ENCODE peak calls at places on chromosomes 5 and 9, in seven cellular contexts. I is CD8-positive, alpha-beta T cell; A is naive thymus-derived CD8-positive, alpha-beta T cell; N is uterus; V is NCI-H1105 treated with DMSO at 0.1 percent for 48 hours; Q is epithelial cell of esophagus; W is stimulated activated CD8-positive, alpha-beta memory T cell treated with anti-CD3 and anti-CD28 coated beads, Interleukin-4, amount 100 ng/mL, for 48 hours. M is an unnamed sample.

GRCh38 chr5:18305288-18305899 is 671.1 kb downstream of the TAF11L14 start:
- DNase-seq in V (no peak), A (no peak), N (no peak), W (no peak), I (no peak), Q (peak; percentile 54), M (no peak)

GRCh38 chr9:108864446-108864845 is 2.4 kb downstream of the ACTL7A start:
- DNase-seq in W (no peak), V (no peak), I (no peak), N (no peak), Q (no peak), A (no peak), M (no peak)

GRCh38 chr9:133129001-133129799 is 8.2 kb upstream of the RALGDS start:
- DNase-seq in V (no peak), W (no peak), N (no peak), Q (peak; percentile 51), I (no peak), A (no peak), M (no peak)

GRCh38 chr9:95992536-95992935 is 117.0 kb downstream of the ERCC6L2 start:
- DNase-seq in W (no peak), Q (no peak), I (no peak), A (no peak), V (no peak), N (no peak), M (no peak)

GRCh38 chr9:108271236-108271635 is 584.5 kb downstream of the ACTL7B start:
- DNase-seq in W (no peak), Q (no peak), N (no peak), A (no peak), I (no peak), V (no peak), M (no peak)

GRCh38 chr5:169650701-169651331 is 13.7 kb downstream of the DOCK2 start:
- DNase-seq in W (no peak), N (no peak), I (no peak), V (no peak), A (no peak), Q (peak; percentile 51), M (no peak)

GRCh38 chr5:76679231-76679630 is 36.7 kb upstream of the F2R start:
- DNase-seq in I (no peak), N (peak; percentile 25), A (no peak), W (no peak), Q (no peak), V (no peak), M (no peak)

GRCh38 chr9:73649552-73649951 is 497.9 kb downstream of the ANXA1 start:
- DNase-seq in V (no peak), W (no peak), I (no peak), A (no peak), Q (no peak), N (no peak), M (no peak)

GRCh38 chr5:174636081-174636480 is 88.3 kb upstream of the MSX2 start:
- DNase-seq in W (no peak), I (no peak), V (no peak), Q (no peak), N (no peak), A (no peak), M (no peak)

GRCh38 chr5:68460147-68460760 is 244.7 kb downstream of the PIK3R1 start:
- DNase-seq in N (peak; percentile 46), Q (peak; percentile 73), A (peak; percentile 41), V (no peak), I (no peak), W (peak; percentile 36), M (no peak)

GRCh38 chr5:23742701-23743100 is 235.3 kb downstream of the PRDM9 start:
- DNase-seq in W (no peak), V (peak; percentile 49), I (no peak), N (no peak), Q (peak; percentile 23), A (no peak), M (no peak)

GRCh38 chr9:38087934-38088925 is 19.2 kb upstream of the SHB start:
- DNase-seq in N (peak; percentile 67), V (peak; percentile 15), Q (peak; percentile 46), I (peak; percentile 85), W (peak; percentile 88), A (peak; percentile 61), M (peak; percentile 29)

GRCh38 chr9:134356496-134357470 is 30.5 kb downstream of the RXRA start:
- DNase-seq in N (no peak), I (no peak), V (no peak), Q (peak; percentile 83), A (no peak), W (no peak), M (no peak)

GRCh38 chr9:249025-249424 is 34.4 kb downstream of the DOCK8 start:
- DNase-seq in N (no peak), W (peak; percentile 35), A (peak; percentile 16), I (no peak), V (no peak), Q (peak; percentile 12), M (peak; percentile 5)

GRCh38 chr9:3662671-3663070 is 136.9 kb upstream of the RFX3 start:
- DNase-seq in I (no peak), A (no peak), W (no peak), N (no peak), V (no peak), Q (no peak), M (no peak)

GRCh38 chr5:38448553-38449350 is 107.7 kb downstream of the LIFR start:
- DNase-seq in V (no peak), I (no peak), A (no peak), Q (no peak), W (no peak), N (no peak), M (no peak)

GRCh38 chr5:135210286-135211055 is 176.4 kb upstream of the PITX1 start:
- DNase-seq in Q (no peak), W (no peak), V (no peak), A (no peak), I (no peak), N (no peak), M (no peak)

GRCh38 chr9:90898229-90898628 is 96.6 kb downstream of the SYK start:
- DNase-seq in I (no peak), V (no peak), N (no peak), W (no peak), A (no peak), Q (no peak), M (no peak)

GRCh38 chr9:93575706-93576295 is 583 bp upstream of the PHF2 start:
- DNase-seq in A (peak; percentile 66), Q (no peak), W (peak; percentile 74), I (peak; percentile 77), V (no peak), N (peak; percentile 63), M (peak; percentile 50)

GRCh38 chr5:82641362-82641988 is 363.3 kb upstream of the RPS23 start:
- DNase-seq in I (no peak), V (peak; percentile 73), W (no peak), A (no peak), N (peak; percentile 74), Q (peak; percentile 87), M (no peak)

GRCh38 chr9:87950765-87951488 is 23.4 kb downstream of the CDK20 start:
- DNase-seq in Q (peak; percentile 50), V (peak; percentile 58), W (no peak), A (no peak), N (no peak), I (no peak), M (no peak)

GRCh38 chr5:111550282-111551020 is 38.1 kb upstream of the STARD4 start:
- DNase-seq in A (peak; percentile 66), N (peak; percentile 93), I (peak; percentile 80), V (peak; percentile 64), Q (peak; percentile 100), W (peak; percentile 83), M (peak; percentile 32)

GRCh38 chr5:72438141-72438540 is 69.1 kb downstream of the ZNF366 start:
- DNase-seq in W (no peak), Q (peak; percentile 87), V (no peak), N (no peak), I (no peak), A (no peak), M (no peak)

GRCh38 chr5:27571681-27572080 is 533.3 kb upstream of the CDH9 start:
- DNase-seq in W (no peak), A (no peak), N (no peak), V (no peak), Q (peak; percentile 18), I (no peak), M (no peak)

GRCh38 chr9:98887918-98888510 is 55.7 kb upstream of the COL15A1 start:
- DNase-seq in Q (peak; percentile 35), A (no peak), W (no peak), N (no peak), I (no peak), V (peak; percentile 83), M (no peak)

GRCh38 chr9:132023409-132024180 is 56.1 kb downstream of the MED27 start:
- DNase-seq in N (no peak), I (no peak), V (peak; percentile 83), W (no peak), A (no peak), Q (no peak), M (no peak)